ENCODE peak calls at places on chromosomes 13 and 19, in six cellular contexts. Y, V, T, B, K and R are unnamed samples.
A peak's percentile ranks its signal among the peaks of the same experiment; 100 is the strongest.

GRCh38 chr19:6048348-6048747 is 62.0 kb downstream of the RFX2 start:
- DNase-seq in Y (no peak), V (no peak), T (no peak), B (no peak), K (no peak), R (no peak)

GRCh38 chr13:113776231-113777125 is 17.5 kb downstream of the TMEM255B start:
- DNase-seq in Y (no peak), V (no peak), T (no peak), B (no peak), K (no peak), R (no peak)

GRCh38 chr13:43744630-43745029 is 42.1 kb downstream of the ENOX1 start:
- DNase-seq in Y (no peak), V (no peak), T (no peak), B (no peak), K (no peak), R (no peak)

GRCh38 chr19:50357178-50358100 is 8.0 kb downstream of the NAPSA start:
- DNase-seq in Y (peak; percentile 83), V (peak; percentile 93), T (peak; percentile 52), B (no peak), K (peak; percentile 56), R (peak; percentile 34)

GRCh38 chr13:24181991-24182702 is 21.6 kb downstream of the SPATA13 start:
- DNase-seq in Y (no peak), V (no peak), T (peak; percentile 50), B (no peak), K (no peak), R (no peak)

GRCh38 chr13:87999791-88000190 is 328.6 kb downstream of the SLITRK5 start:
- DNase-seq in Y (no peak), V (peak; percentile 72), T (no peak), B (no peak), K (no peak), R (no peak)

GRCh38 chr13:21435710-21436151 is 23.4 kb downstream of the ZDHHC20 start:
- DNase-seq in Y (no peak), V (no peak), T (peak; percentile 71), B (peak; percentile 87), K (no peak), R (peak; percentile 91)

GRCh38 chr13:113890758-113891480 is 27.0 kb upstream of the GAS6 start:
- DNase-seq in Y (no peak), V (no peak), T (no peak), B (no peak), K (no peak), R (no peak)

GRCh38 chr19:45492627-45493470 is 4.0 kb downstream of the RTN2 start:
- DNase-seq in Y (peak; percentile 94), V (no peak), T (peak; percentile 68), B (peak; percentile 72), K (no peak), R (no peak)

GRCh38 chr19:52542984-52543664 is 15.7 kb downstream of the ZNF808 start:
- DNase-seq in Y (no peak), V (no peak), T (no peak), B (no peak), K (no peak), R (no peak)

GRCh38 chr19:49413348-49413747 is 9.9 kb downstream of the PTH2 start:
- DNase-seq in Y (no peak), V (no peak), T (no peak), B (no peak), K (no peak), R (no peak)

GRCh38 chr13:33642374-33643065 is 175.4 kb upstream of the RFC3 start:
- DNase-seq in Y (no peak), V (no peak), T (peak; percentile 99), B (no peak), K (no peak), R (peak; percentile 39)

GRCh38 chr19:7657047-7657779 is 11.6 kb upstream of the RETN start:
- DNase-seq in Y (no peak), V (no peak), T (no peak), B (no peak), K (no peak), R (no peak)

GRCh38 chr13:48580185-48580803 is 47.4 kb upstream of the RCBTB2 start:
- DNase-seq in Y (no peak), V (peak; percentile 93), T (peak; percentile 52), B (peak; percentile 45), K (no peak), R (peak; percentile 59)

GRCh38 chr19:17718467-17718987 is 753 bp upstream of the MAP1S start:
- DNase-seq in Y (no peak), V (no peak), T (no peak), B (no peak), K (no peak), R (no peak)

GRCh38 chr19:56942749-56943148 is 102.2 kb upstream of the PEG3 start:
- DNase-seq in Y (peak; percentile 33), V (no peak), T (no peak), B (no peak), K (no peak), R (peak; percentile 2)

GRCh38 chr13:48412881-48413351 is at the start of gene LPAR6:
- DNase-seq in Y (peak; percentile 38), V (no peak), T (peak; percentile 95), B (no peak), K (no peak), R (peak; percentile 62)

GRCh38 chr19:48806518-48806817 is 4.4 kb downstream of the BCAT2 start:
- DNase-seq in Y (peak; percentile 83), V (no peak), T (no peak), B (no peak), K (no peak), R (no peak)

GRCh38 chr13:101763191-101763590 is 310.7 kb downstream of the ITGBL1 start:
- DNase-seq in Y (no peak), V (no peak), T (no peak), B (no peak), K (no peak), R (peak; percentile 6)

GRCh38 chr13:73109288-73109899 is 50.6 kb downstream of the KLF5 start:
- DNase-seq in Y (no peak), V (no peak), T (no peak), B (no peak), K (no peak), R (no peak)

GRCh38 chr13:106083620-106084350 is 451.7 kb downstream of the EFNB2 start:
- DNase-seq in Y (peak; percentile 47), V (no peak), T (peak; percentile 6), B (peak; percentile 46), K (no peak), R (peak; percentile 71)

GRCh38 chr13:25288966-25289365 is 1.7 kb upstream of the MTMR6 start:
- DNase-seq in Y (no peak), V (peak; percentile 44), T (no peak), B (no peak), K (no peak), R (no peak)

GRCh38 chr19:2260341-2260751 is 4.1 kb upstream of the JSRP1 start:
- DNase-seq in Y (no peak), V (no peak), T (no peak), B (no peak), K (no peak), R (no peak)

GRCh38 chr13:34657716-34658115 is 284.4 kb upstream of the NBEA start:
- DNase-seq in Y (no peak), V (no peak), T (no peak), B (no peak), K (no peak), R (peak; percentile 75)

GRCh38 chr13:114248011-114248410 is 13.3 kb downstream of the CDC16 start:
- DNase-seq in Y (no peak), V (no peak), T (no peak), B (no peak), K (no peak), R (no peak)

GRCh38 chr13:101390461-101390860 is 25.8 kb downstream of the NALCN start:
- DNase-seq in Y (no peak), V (no peak), T (no peak), B (no peak), K (no peak), R (peak; percentile 7)

GRCh38 chr13:45336025-45336800 is 4.8 kb downstream of the TPT1 start:
- DNase-seq in Y (no peak), V (no peak), T (no peak), B (no peak), K (no peak), R (no peak)

GRCh38 chr13:45339399-45339798 is 1.6 kb downstream of the TPT1 start:
- DNase-seq in Y (no peak), V (no peak), T (no peak), B (no peak), K (no peak), R (no peak)

GRCh38 chr13:45335397-45336024 is 5.5 kb downstream of the TPT1 start:
- DNase-seq in Y (no peak), V (peak; percentile 48), T (peak; percentile 65), B (no peak), K (no peak), R (no peak)

GRCh38 chr13:45337803-45338202 is 3.2 kb downstream of the TPT1 start:
- DNase-seq in Y (no peak), V (peak; percentile 2), T (no peak), B (no peak), K (no peak), R (no peak)

GRCh38 chr13:45337395-45337794 is 3.6 kb downstream of the TPT1 start:
- DNase-seq in Y (no peak), V (peak; percentile 29), T (no peak), B (no peak), K (no peak), R (no peak)
- H4K20me1 ChIP-seq in Y (no peaks in the 10 kb centered on the region), V (peaks cover 64% of the 10 kb centered on the region), T (peaks cover 64% of the 10 kb centered on the region), B (peaks cover 53% of the 10 kb centered on the region), K (peaks cover 22% of the 10 kb centered on the region), R (peaks cover 52% of the 10 kb centered on the region)

GRCh38 chr19:39412100-39412866 is at the start of gene PLEKHG2:
- DNase-seq in Y (peak; percentile 99), V (peak; percentile 99), T (peak; percentile 98), B (peak; percentile 98), K (peak; percentile 99), R (peak; percentile 99)
- H4K20me1 ChIP-seq in Y (peaks cover 2% of the 10 kb centered on the region), V (peaks cover 16% of the 10 kb centered on the region), T (peaks cover 15% of the 10 kb centered on the region), B (peaks cover 5% of the 10 kb centered on the region), K (peaks cover 5% of the 10 kb centered on the region), R (no peaks in the 10 kb centered on the region)

DNA sequence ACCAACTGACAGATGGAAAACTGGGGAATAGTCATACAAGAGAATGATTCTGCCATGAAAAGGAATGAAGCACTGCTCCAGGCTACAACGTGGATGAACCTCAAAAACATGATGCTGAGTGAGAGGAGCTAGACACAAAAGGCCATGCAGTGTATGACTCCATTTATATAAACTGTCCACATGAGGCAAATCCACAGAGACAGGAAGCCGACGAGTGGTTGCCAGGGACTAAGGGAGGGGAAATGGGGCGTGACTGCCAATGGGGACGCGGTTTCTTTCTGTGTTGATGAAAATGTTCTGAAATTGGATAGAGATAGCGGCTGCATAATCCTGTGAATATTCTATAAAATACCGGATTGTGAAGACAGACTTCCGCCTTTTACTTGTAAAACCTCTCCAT is 10.2 kb downstream of the SMIM7 start:
- DNase-seq in Y (no peak), V (no peak), T (no peak), B (no peak), K (no peak), R (no peak)
- H4K20me1 ChIP-seq in Y (no peaks in the 10 kb centered on the region), V (peaks cover 11% of the 10 kb centered on the region), T (no peaks in the 10 kb centered on the region), B (no peaks in the 10 kb centered on the region), K (peaks cover 5% of the 10 kb centered on the region), R (no peaks in the 10 kb centered on the region)

DNA sequence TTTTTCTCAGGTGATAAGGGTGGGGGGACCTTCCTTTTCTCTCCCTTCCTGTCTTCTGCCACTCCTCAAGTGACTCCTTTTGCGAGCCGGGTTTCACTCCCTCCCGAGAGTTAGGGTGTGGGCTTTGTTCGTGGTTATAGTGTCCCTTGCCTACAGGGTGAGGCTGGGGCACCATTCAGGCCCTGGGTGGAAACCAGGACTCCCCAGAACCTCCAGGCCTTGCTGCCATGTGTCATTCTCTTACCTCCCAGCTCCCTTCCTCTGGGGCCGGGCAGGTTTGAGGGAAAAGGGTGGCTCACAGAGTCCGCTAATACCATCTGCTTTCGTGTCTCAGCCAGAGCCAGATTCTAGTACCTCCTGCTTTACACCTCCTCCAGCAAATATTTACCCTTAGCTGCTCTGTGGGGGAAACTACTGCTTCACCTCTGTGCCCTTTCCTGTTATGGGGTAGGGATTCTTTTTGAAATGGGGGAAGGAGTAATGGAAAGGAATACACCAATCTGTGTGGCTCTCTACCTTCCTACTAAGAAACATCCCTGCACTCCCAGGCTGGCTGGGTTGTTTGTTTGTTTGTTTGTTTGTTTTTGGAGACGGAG is 2.8 kb downstream of the ACTN4 start:
- DNase-seq in Y (no peak), V (no peak), T (no peak), B (no peak), K (no peak), R (no peak)
- H4K20me1 ChIP-seq in Y (no peaks in the 10 kb centered on the region), V (peaks cover 12% of the 10 kb centered on the region), T (peaks cover 34% of the 10 kb centered on the region), B (peaks cover 9% of the 10 kb centered on the region), K (peaks cover 22% of the 10 kb centered on the region), R (no peaks in the 10 kb centered on the region)